ENCODE peak calls at places on chromosomes 2 and 18, in five cellular contexts. K is GM12878, N is K562, F is SK-N-SH, T is HepG2. S is an unnamed sample.
A peak's percentile ranks its signal among the peaks of the same experiment; 100 is the strongest.

GRCh38 chr2:180823546-180824141 is 156.8 kb upstream of the UBE2E3 start:
- DNase-seq in F (no peak), K (no peak), N (no peak), T (no peak), S (no peak)

GRCh38 chr2:48756289-48756688 is 765 bp upstream of the LHCGR start:
- DNase-seq in N (no peak), K (no peak), F (no peak), T (no peak), S (no peak)

GRCh38 chr18:75923169-75923568 is 495.7 kb upstream of the SMIM21 start:
- DNase-seq in T (no peak), K (no peak), N (no peak), F (no peak), S (peak; percentile 10)

GRCh38 chr2:129721841-129722240 is 257.6 kb upstream of the RAB6C start:
- DNase-seq in T (no peak), N (peak; percentile 20), F (no peak), K (no peak), S (no peak)

GRCh38 chr2:119468154-119468955 is 36.7 kb downstream of the TMEM37 start:
- DNase-seq in T (no peak), F (no peak), K (no peak), N (no peak), S (no peak)

GRCh38 chr2:2747797-2748301 is 416.8 kb upstream of the MYT1L start:
- DNase-seq in T (no peak), K (no peak), F (no peak), N (no peak), S (no peak)

GRCh38 chr2:128536925-128537620 is 218.4 kb upstream of the HS6ST1 start:
- DNase-seq in T (peak; percentile 80), N (no peak), K (no peak), F (no peak), S (peak; percentile 77)

GRCh38 chr2:47056875-47057731 is 98.0 kb downstream of the STPG4 start:
- DNase-seq in F (peak; percentile 83), K (no peak), T (no peak), N (no peak), S (no peak)

GRCh38 chr2:130795431-130795830 is 40.1 kb downstream of the AMER3 start:
- DNase-seq in N (no peak), K (no peak), T (no peak), F (no peak), S (no peak)

GRCh38 chr2:39733070-39733674 is 45.9 kb downstream of the THUMPD2 start:
- DNase-seq in F (no peak), N (no peak), K (no peak), T (no peak), S (no peak)

GRCh38 chr18:78542204-78542603 is 437.4 kb upstream of the SALL3 start:
- DNase-seq in F (no peak), T (no peak), N (no peak), K (no peak), S (no peak)

GRCh38 chr2:151632993-151633592 is 101.2 kb downstream of the NEB start:
- DNase-seq in N (no peak), K (no peak), T (peak; percentile 31), F (peak; percentile 10), S (peak; percentile 3)

GRCh38 chr2:46147626-46148368 is 149.4 kb upstream of the EPAS1 start:
- DNase-seq in N (no peak), F (no peak), T (no peak), K (no peak), S (no peak)

GRCh38 chr2:240872317-240873097 is 3.9 kb downstream of the AGXT start:
- DNase-seq in F (peak; percentile 23), K (no peak), T (no peak), N (no peak), S (no peak)

GRCh38 chr2:56687169-56687568 is 503.4 kb downstream of the CCDC85A start:
- DNase-seq in N (no peak), T (no peak), F (no peak), K (no peak), S (no peak)

GRCh38 chr18:70663141-70663540 is 374.3 kb downstream of the SOCS6 start:
- DNase-seq in F (no peak), T (no peak), N (no peak), K (no peak), S (no peak)

GRCh38 chr2:215899111-215900074 is 114.0 kb downstream of the MREG start:
- DNase-seq in K (no peak), N (no peak), T (no peak), F (no peak), S (no peak)

GRCh38 chr18:26768388-26768787 is 97.1 kb downstream of the AQP4 start:
- DNase-seq in T (no peak), F (no peak), K (no peak), N (no peak), S (no peak)
- TF ChIP-seq ZBTB33 in T (no peak), F (no peak), K (no peak), N (no peak), S (no peak)

GRCh38 chr2:99081886-99082285 is 59.6 kb upstream of the C2orf15 start:
- DNase-seq in F (no peak), K (no peak), T (no peak), N (no peak), S (no peak)
- H3K4me2 ChIP-seq in F (no peak overlapping the region), K (no peak overlapping the region), T (no peak overlapping the region), N (no peak overlapping the region), S (no peak overlapping the region)

DNA sequence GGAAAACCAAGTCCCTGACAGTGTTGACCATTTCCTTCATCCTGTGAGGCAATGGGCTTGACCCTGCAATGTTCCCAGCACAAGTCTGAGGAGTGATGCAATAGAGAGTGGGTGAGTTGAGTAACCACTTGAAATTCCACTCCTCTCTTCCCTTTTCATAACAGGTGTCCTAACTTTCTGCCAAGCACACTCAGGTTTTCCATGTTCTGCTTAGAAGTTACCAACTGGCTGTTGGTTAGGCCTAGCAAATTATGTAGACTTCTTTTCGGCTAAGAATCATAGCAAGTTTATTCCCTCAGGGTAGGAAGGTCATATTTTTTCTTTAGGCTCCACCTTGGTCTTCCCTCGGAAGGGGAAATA is 11.5 kb downstream of the GNLY start:
- DNase-seq in T (peak; percentile 65), K (no peak), F (no peak), N (no peak), S (peak; percentile 66)
- TF ChIP-seq POLR2AphosphoS5 in T (no peak), K (no peak), F (no peak), N (no peak), S (peak; percentile 72)

GRCh38 chr2:158928965-158929364 is 39.5 kb upstream of the TANC1 start:
- DNase-seq in K (no peak), T (no peak), N (no peak), F (no peak), S (no peak)

GRCh38 chr2:158932246-158932645 is 36.2 kb upstream of the TANC1 start:
- DNase-seq in F (no peak), K (no peak), T (no peak), N (no peak), S (no peak)

GRCh38 chr2:158926478-158926948 is 41.9 kb upstream of the TANC1 start:
- DNase-seq in T (peak; percentile 30), K (no peak), N (no peak), F (no peak), S (peak; percentile 34)

GRCh38 chr2:158931577-158931976 is 36.9 kb upstream of the TANC1 start:
- DNase-seq in N (no peak), T (no peak), K (no peak), F (no peak), S (no peak)

DNA sequence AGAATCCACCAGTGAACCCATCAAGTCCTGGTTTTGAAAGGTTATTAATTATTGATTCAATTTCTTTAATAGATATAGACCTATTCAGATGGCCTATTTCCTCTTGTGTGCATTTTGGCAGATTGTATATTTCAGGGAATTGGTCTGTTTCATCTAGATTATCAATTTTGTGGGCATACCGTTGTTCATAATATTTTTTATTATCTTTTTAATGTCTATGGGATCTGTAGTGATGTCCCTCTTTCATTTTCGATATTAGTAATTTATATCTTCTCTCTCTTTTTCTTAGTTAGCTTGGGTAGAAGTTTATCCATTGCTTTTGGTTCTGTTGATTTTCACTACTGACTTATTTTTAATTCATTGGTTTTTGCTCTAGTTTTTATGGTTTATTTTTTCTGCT is 39.9 kb upstream of the TANC1 start:
- DNase-seq in T (no peak), K (no peak), N (no peak), F (no peak), S (no peak)
- TF ChIP-seq ZBTB33 in T (no peak), K (no peak), N (no peak), F (no peak), S (no peak)

GRCh38 chr18:688322-688721 is 24.1 kb downstream of the ENOSF1 start:
- DNase-seq in F (no peak), K (no peak), N (no peak), T (no peak), S (no peak)

GRCh38 chr18:697771-698170 is 14.7 kb downstream of the ENOSF1 start:
- DNase-seq in K (no peak), N (no peak), F (no peak), T (no peak), S (no peak)

GRCh38 chr18:697012-697411 is 15.4 kb downstream of the ENOSF1 start:
- DNase-seq in F (no peak), K (no peak), N (no peak), T (no peak), S (no peak)

DNA sequence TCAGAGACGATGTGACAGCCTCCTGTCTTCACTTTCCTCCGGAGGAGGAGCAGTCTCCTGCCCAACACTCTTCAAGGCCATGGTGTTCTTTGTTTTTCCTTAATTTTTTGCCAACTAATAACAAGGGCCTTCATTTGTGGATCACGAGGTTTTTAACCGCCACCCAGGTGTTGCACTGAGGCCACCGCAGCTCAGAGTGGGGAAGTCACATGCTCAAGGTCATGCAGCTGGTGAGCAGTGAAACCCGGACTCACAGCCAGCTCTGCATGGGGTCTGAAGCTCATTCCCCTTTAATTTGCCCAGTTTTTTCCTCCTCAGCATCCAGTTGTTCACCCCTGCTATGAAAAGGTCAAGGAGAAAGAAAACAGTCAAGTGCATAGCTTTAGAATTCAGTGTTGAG is 19.6 kb downstream of the ENOSF1 start:
- DNase-seq in T (no peak), K (no peak), N (no peak), F (no peak), S (no peak)
- H3K4me2 ChIP-seq in T (no peak overlapping the region), K (no peak overlapping the region), N (no peak overlapping the region), F (no peak overlapping the region), S (no peak overlapping the region)

DNA sequence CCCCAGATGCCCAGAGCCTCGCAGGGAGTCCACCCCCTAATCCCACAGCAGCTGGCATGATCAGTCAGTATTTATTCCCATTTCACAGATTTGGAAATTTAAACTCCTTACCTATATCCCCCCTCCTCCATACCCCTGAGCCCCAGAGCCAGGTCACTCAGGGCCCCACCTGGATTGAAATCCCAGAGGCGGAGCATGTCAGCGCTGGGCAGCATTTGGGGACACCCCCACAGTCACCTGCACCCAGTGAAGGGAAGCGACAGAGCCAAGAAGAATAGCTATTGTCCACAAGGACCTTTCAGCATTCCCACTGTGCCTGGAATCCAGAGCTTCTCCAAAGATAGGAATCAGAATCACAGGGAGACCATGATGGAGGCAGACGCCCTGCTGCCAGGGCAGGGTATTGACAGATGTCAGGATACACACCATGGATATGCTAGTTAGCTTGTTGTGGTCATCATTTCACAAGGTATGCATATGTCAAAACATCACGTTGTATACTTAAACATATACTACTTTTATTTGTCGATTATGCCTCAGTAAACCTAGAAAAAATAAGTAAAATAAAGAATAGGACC is 968 bp upstream of the ASTL start:
- DNase-seq in N (no peak), K (no peak), F (no peak), T (no peak), S (no peak)
- TF ChIP-seq POLR2AphosphoS5 in N (no peak), K (peak; percentile 37), F (no peak), T (no peak), S (no peak)